ENCODE peak calls at places on chromosome 4, in eight cellular contexts. W, T, A, N, C, G, V and Y are unnamed samples.

GRCh38 chr4:2059726-2060577 is 825 bp downstream of the NAT8L start:
- DNase-seq in W (peak), T (peak), A (no peak), N (peak), C (no peak), G (no peak), V (no peak), Y (no peak)

GRCh38 chr4:1244978-1245471 is 3.9 kb downstream of the CTBP1 start:
- DNase-seq in W (no peak), T (no peak), A (no peak), N (peak), C (peak), G (no peak), V (no peak), Y (no peak)

GRCh38 chr4:185145572-185145971 is 2.5 kb downstream of the SLC25A4 start:
- DNase-seq in W (no peak), T (no peak), A (no peak), N (peak), C (peak), G (no peak), V (no peak), Y (peak)

GRCh38 chr4:24224446-24224845 is 334.6 kb upstream of the PPARGC1A start:
- DNase-seq in W (no peak), T (no peak), A (no peak), N (no peak), C (no peak), G (no peak), V (no peak), Y (no peak)

GRCh38 chr4:180057891-180058643 is 2185.1 kb upstream of the TENM3 start:
- DNase-seq in W (peak), T (peak), A (peak), N (peak), C (peak), G (no peak), V (no peak), Y (no peak)

GRCh38 chr4:140158234-140159030 is 4.4 kb upstream of the MAML3 start:
- DNase-seq in W (no peak), T (no peak), A (peak), N (no peak), C (no peak), G (peak), V (no peak), Y (no peak)

GRCh38 chr4:2469192-2469984 is 482 bp downstream of the RNF4 start:
- DNase-seq in W (peak), T (peak), A (peak), N (peak), C (peak), G (peak), V (peak), Y (no peak)

GRCh38 chr4:90536408-90536807 is 409.2 kb downstream of the CCSER1 start:
- DNase-seq in W (no peak), T (no peak), A (no peak), N (no peak), C (no peak), G (no peak), V (no peak), Y (no peak)

GRCh38 chr4:57044996-57045395 is 65.2 kb downstream of the IGFBP7 start:
- DNase-seq in W (peak), T (no peak), A (no peak), N (no peak), C (no peak), G (no peak), V (no peak), Y (no peak)

GRCh38 chr4:1396806-1397455 is 9.3 kb downstream of the NKX1-1 start:
- DNase-seq in W (no peak), T (no peak), A (peak), N (no peak), C (no peak), G (no peak), V (no peak), Y (no peak)

GRCh38 chr4:156193800-156194199 is 240.1 kb upstream of the CTSO start:
- DNase-seq in W (peak), T (no peak), A (no peak), N (no peak), C (no peak), G (no peak), V (peak), Y (no peak)

GRCh38 chr4:76755756-76756155 is 142.2 kb downstream of the SOWAHB start:
- DNase-seq in W (no peak), T (no peak), A (no peak), N (no peak), C (no peak), G (no peak), V (no peak), Y (no peak)

GRCh38 chr4:178010596-178010995 is 568.4 kb upstream of the AGA start:
- DNase-seq in W (no peak), T (no peak), A (no peak), N (no peak), C (no peak), G (no peak), V (no peak), Y (no peak)

GRCh38 chr4:82561745-82562552 is at the start of gene TMEM150C:
- DNase-seq in W (peak), T (peak), A (peak), N (peak), C (peak), G (peak), V (peak), Y (no peak)

GRCh38 chr4:144734522-144734921 is 88.6 kb downstream of the HHIP start:
- DNase-seq in W (peak), T (no peak), A (no peak), N (no peak), C (no peak), G (no peak), V (no peak), Y (no peak)

GRCh38 chr4:17063870-17064269 is 165.4 kb upstream of the LDB2 start:
- DNase-seq in W (peak), T (no peak), A (no peak), N (no peak), C (no peak), G (no peak), V (no peak), Y (no peak)

GRCh38 chr4:4969298-4969697 is 50.0 kb downstream of the CYTL1 start:
- DNase-seq in W (no peak), T (no peak), A (peak), N (peak), C (no peak), G (no peak), V (no peak), Y (peak)